ENCODE peak calls at places on chromosome 2, in seven cellular contexts. R is cardiac muscle cell; N is stomach; X is stimulated activated CD4-positive, alpha-beta T cell treated with anti-CD3 and anti-CD28 coated beads, Interleukin-15, amount 100 ng/mL, for 48 hours; F is NCI-H2029 treated with DMSO at 0.1 percent for 48 hours; Y is posterior vena cava; M is NCI-H460. K is an unnamed sample.

GRCh38 chr2:222703866-222704265 is 32.4 kb downstream of the MOGAT1 start:
- DNase-seq in R (no peak), N (no peak), X (no peak), F (no peak), Y (no peak), M (no peak), K (no peak)

GRCh38 chr2:150575861-150576260 is 88.4 kb upstream of the RND3 start:
- DNase-seq in R (no peak), N (no peak), X (no peak), F (no peak), Y (no peak), M (no peak), K (no peak)

GRCh38 chr2:85786444-85786843 is 32.7 kb downstream of the ATOH8 start:
- DNase-seq in R (no peak), N (no peak), X (no peak), F (no peak), Y (peak), M (no peak), K (peak)

GRCh38 chr2:25817630-25818029 is 60.7 kb downstream of the ASXL2 start:
- DNase-seq in R (no peak), N (no peak), X (no peak), F (no peak), Y (no peak), M (no peak), K (no peak)

GRCh38 chr2:23791030-23791429 is 135.9 kb downstream of the ATAD2B start:
- DNase-seq in R (no peak), N (no peak), X (no peak), F (no peak), Y (no peak), M (peak), K (no peak)

GRCh38 chr2:48819206-48819605 is 63.7 kb upstream of the LHCGR start:
- DNase-seq in R (no peak), N (no peak), X (no peak), F (no peak), Y (no peak), M (no peak), K (no peak)

GRCh38 chr2:121018136-121019057 is 266.6 kb downstream of the TFCP2L1 start:
- DNase-seq in R (no peak), N (no peak), X (no peak), F (no peak), Y (no peak), M (no peak), K (peak)

GRCh38 chr2:8355046-8355445 is 326.8 kb upstream of the ID2 start:
- DNase-seq in R (no peak), N (no peak), X (no peak), F (no peak), Y (no peak), M (peak), K (no peak)

GRCh38 chr2:73897934-73898333 is 5.1 kb downstream of the ACTG2 start:
- DNase-seq in R (no peak), N (no peak), X (no peak), F (no peak), Y (no peak), M (no peak), K (no peak)

GRCh38 chr2:236702693-236703092 is 133.1 kb downstream of the ACKR3 start:
- DNase-seq in R (no peak), N (peak), X (no peak), F (peak), Y (no peak), M (no peak), K (no peak)

GRCh38 chr2:34266908-34267697 is 668.0 kb upstream of the FAM98A start:
- DNase-seq in R (no peak), N (no peak), X (no peak), F (no peak), Y (no peak), M (no peak), K (no peak)

GRCh38 chr2:50196775-50197482 is 835.0 kb downstream of the NRXN1 start:
- DNase-seq in R (no peak), N (no peak), X (no peak), F (no peak), Y (no peak), M (no peak), K (no peak)

GRCh38 chr2:14901740-14902139 is 269.2 kb downstream of the LRATD1 start:
- DNase-seq in R (no peak), N (no peak), X (no peak), F (no peak), Y (no peak), M (no peak), K (no peak)

GRCh38 chr2:225865468-225865867 is 466.0 kb downstream of the NYAP2 start:
- DNase-seq in R (no peak), N (no peak), X (no peak), F (no peak), Y (no peak), M (no peak), K (no peak)

GRCh38 chr2:11305958-11306357 is 38.5 kb downstream of the ROCK2 start:
- DNase-seq in R (no peak), N (no peak), X (no peak), F (no peak), Y (no peak), M (no peak), K (no peak)

K was measured in sciatic nerve.